ENCODE peak calls at places on chromosomes 3 and 15, in four cellular contexts. One of them, this sample, is unnamed.

GRCh38 chr15:38536201-38536676 is 28.4 kb downstream of the RASGRP1 start:
- DNase-seq in SK-N-SH: no peak
- DNase-seq in GM12878: no peak
- DNase-seq in HepG2: no peak
- DNase-seq in this sample: no peak

GRCh38 chr15:90400759-90401314 is 12.8 kb downstream of the IQGAP1 start:
- DNase-seq in SK-N-SH: peak
- DNase-seq in GM12878: peak
- DNase-seq in HepG2: peak
- DNase-seq in this sample: peak

GRCh38 chr3:196320110-196320509 is 2.1 kb upstream of the DYNLT2B start:
- DNase-seq in SK-N-SH: no peak
- DNase-seq in GM12878: no peak
- DNase-seq in HepG2: no peak
- DNase-seq in this sample: no peak

GRCh38 chr3:158713094-158713499 is 19.2 kb downstream of the RARRES1 start:
- DNase-seq in SK-N-SH: no peak
- DNase-seq in GM12878: no peak
- DNase-seq in HepG2: no peak
- DNase-seq in this sample: no peak

GRCh38 chr15:76480267-76480666 is 143.7 kb downstream of the ISL2 start:
- DNase-seq in SK-N-SH: no peak
- DNase-seq in GM12878: no peak
- DNase-seq in HepG2: no peak
- DNase-seq in this sample: no peak

GRCh38 chr3:191484461-191484860 is 23.5 kb downstream of the PYDC2 start:
- DNase-seq in SK-N-SH: no peak
- DNase-seq in GM12878: no peak
- DNase-seq in HepG2: no peak
- DNase-seq in this sample: no peak

GRCh38 chr15:60840703-60841411 is 361.9 kb upstream of the ICE2 start:
- DNase-seq in SK-N-SH: no peak
- DNase-seq in GM12878: no peak
- DNase-seq in HepG2: no peak
- DNase-seq in this sample: no peak

GRCh38 chr3:112470791-112471190 is 28.5 kb downstream of the BTLA start:
- DNase-seq in SK-N-SH: no peak
- DNase-seq in GM12878: no peak
- DNase-seq in HepG2: no peak
- DNase-seq in this sample: no peak

GRCh38 chr15:43133429-43134156 is at the start of gene TMEM62:
- DNase-seq in SK-N-SH: peak
- DNase-seq in GM12878: peak
- DNase-seq in HepG2: peak
- DNase-seq in this sample: peak

GRCh38 chr3:152296382-152296781 is 27.7 kb downstream of the MBNL1 start:
- DNase-seq in SK-N-SH: no peak
- DNase-seq in GM12878: no peak
- DNase-seq in HepG2: no peak
- DNase-seq in this sample: no peak

GRCh38 chr3:52524752-52525661 is 8.7 kb downstream of the NT5DC2 start:
- DNase-seq in SK-N-SH: peak
- DNase-seq in GM12878: no peak
- DNase-seq in HepG2: no peak
- DNase-seq in this sample: no peak

GRCh38 chr3:98770261-98771039 is 7.3 kb downstream of the ST3GAL6 start:
- DNase-seq in SK-N-SH: no peak
- DNase-seq in GM12878: peak
- DNase-seq in HepG2: no peak
- DNase-seq in this sample: no peak

GRCh38 chr3:73624363-73625123 is at the start of gene PDZRN3:
- DNase-seq in SK-N-SH: peak
- DNase-seq in GM12878: no peak
- DNase-seq in HepG2: no peak
- DNase-seq in this sample: no peak

GRCh38 chr3:144403040-144403457 is 431.4 kb downstream of the DIPK2A start:
- DNase-seq in SK-N-SH: no peak
- DNase-seq in GM12878: no peak
- DNase-seq in HepG2: no peak
- DNase-seq in this sample: no peak

GRCh38 chr3:136955813-136956212 is 2.0 kb upstream of the IL20RB start:
- DNase-seq in SK-N-SH: no peak
- DNase-seq in GM12878: no peak
- DNase-seq in HepG2: peak
- DNase-seq in this sample: no peak

GRCh38 chr15:20355256-20355868 is 186.2 kb downstream of the GOLGA6L6 start:
- DNase-seq in SK-N-SH: no peak
- DNase-seq in GM12878: no peak
- DNase-seq in HepG2: no peak
- DNase-seq in this sample: no peak

GRCh38 chr3:77513541-77513940 is 473.6 kb downstream of the ROBO2 start:
- DNase-seq in SK-N-SH: peak
- DNase-seq in GM12878: no peak
- DNase-seq in HepG2: no peak
- DNase-seq in this sample: no peak

DNA sequence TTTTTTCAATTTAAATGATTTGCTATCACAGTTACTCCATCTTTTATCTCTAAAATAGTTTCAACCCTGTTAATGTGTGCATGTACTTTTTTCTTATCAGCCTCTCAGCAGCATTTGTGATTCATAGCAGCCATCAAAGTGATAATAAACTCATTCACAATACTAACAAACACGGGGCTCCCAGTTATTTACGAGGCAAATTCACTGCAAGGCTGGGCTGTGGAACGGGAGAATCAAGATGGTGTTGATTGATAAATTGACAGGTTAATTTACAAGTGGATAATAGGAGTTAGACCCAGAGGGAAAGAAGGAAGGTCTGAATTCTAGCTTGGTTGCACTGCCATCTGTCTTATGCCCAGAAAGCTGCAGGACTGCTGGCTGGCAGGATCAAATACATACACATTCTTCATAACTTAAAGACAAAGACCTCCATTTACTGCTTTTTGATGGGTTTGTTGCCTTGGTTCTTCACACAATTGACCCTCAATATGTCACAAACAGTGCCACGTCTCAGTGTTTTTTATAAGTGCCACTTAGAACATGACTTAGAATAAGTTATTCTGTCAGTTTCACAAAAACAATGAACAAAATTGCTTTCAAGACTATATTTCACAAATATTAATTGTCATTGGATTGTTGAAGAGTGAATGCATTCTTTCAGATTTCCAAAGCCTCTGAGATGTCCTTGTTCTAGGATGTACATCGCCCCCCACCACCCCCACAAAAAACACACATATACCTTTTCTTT is 562.8 kb downstream of the NR2F2 start:
- DNase-seq in SK-N-SH: no peak
- DNase-seq in GM12878: no peak
- DNase-seq in HepG2: no peak
- DNase-seq in this sample: no peak
- TF ChIP-seq NFIC in SK-N-SH: no peak
- TF ChIP-seq NFIC in GM12878: no peak
- TF ChIP-seq NFIC in HepG2: no peak
- TF ChIP-seq NFIC in this sample: no peak

DNA sequence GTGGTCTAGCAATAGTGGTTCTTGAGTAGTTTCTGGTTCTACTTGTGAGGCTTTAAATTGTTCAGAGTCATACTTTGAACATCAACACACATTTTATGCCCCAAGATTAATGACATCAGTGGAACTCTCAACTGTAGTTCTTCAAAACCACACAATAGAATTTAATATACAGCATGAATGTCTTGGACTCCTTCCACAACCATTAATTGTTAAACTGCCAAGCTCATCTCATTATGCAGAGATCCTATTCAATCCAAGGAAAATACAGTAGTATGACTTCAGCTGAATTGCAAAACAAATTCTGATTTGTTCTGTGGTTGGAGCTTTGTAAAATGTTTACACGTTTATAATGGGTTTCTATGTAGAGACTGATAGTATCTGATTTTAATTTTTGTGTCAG is 199.2 kb upstream of the SLC2A2 start:
- DNase-seq in SK-N-SH: no peak
- DNase-seq in GM12878: no peak
- DNase-seq in HepG2: no peak
- DNase-seq in this sample: no peak
- TF ChIP-seq NFIC in SK-N-SH: no peak
- TF ChIP-seq NFIC in GM12878: no peak
- TF ChIP-seq NFIC in HepG2: no peak
- TF ChIP-seq NFIC in this sample: no peak

GRCh38 chr3:22118542-22118941 is 367.5 kb upstream of the ZNF385D start:
- DNase-seq in SK-N-SH: no peak
- DNase-seq in GM12878: no peak
- DNase-seq in HepG2: no peak
- DNase-seq in this sample: no peak

GRCh38 chr3:22115581-22115980 is 364.6 kb upstream of the ZNF385D start:
- DNase-seq in SK-N-SH: no peak
- DNase-seq in GM12878: no peak
- DNase-seq in HepG2: no peak
- DNase-seq in this sample: no peak

GRCh38 chr3:22117091-22117490 is 366.1 kb upstream of the ZNF385D start:
- DNase-seq in SK-N-SH: no peak
- DNase-seq in GM12878: no peak
- DNase-seq in HepG2: no peak
- DNase-seq in this sample: no peak

GRCh38 chr3:22121068-22121706 is 370.2 kb upstream of the ZNF385D start:
- DNase-seq in SK-N-SH: no peak
- DNase-seq in GM12878: no peak
- DNase-seq in HepG2: peak
- DNase-seq in this sample: no peak

GRCh38 chr3:22117751-22118346 is 366.8 kb upstream of the ZNF385D start:
- DNase-seq in SK-N-SH: peak
- DNase-seq in GM12878: no peak
- DNase-seq in HepG2: peak
- DNase-seq in this sample: peak
- TF ChIP-seq NFIC in SK-N-SH: no peak
- TF ChIP-seq NFIC in GM12878: no peak
- TF ChIP-seq NFIC in HepG2: no peak
- TF ChIP-seq NFIC in this sample: no peak

DNA sequence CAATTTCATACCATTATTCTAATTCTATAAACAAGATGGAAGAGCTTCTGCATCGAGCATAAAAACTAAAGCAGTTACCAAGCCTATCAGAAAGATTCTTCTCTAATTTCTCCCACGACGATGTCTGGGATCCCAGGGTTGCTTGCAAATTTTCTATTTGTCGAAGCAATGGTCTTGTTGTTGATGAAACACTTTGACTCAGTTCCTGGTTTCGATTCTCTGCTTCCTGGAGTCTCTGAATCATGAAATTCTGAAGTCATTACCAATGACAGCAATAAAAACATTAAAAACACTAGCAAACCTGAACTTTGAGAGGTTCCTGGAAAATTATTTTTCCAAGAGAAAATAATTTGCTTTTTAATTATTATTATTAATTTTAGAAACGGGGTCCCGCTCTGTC is 18.7 kb downstream of the TMF1 start:
- DNase-seq in SK-N-SH: no peak
- DNase-seq in GM12878: no peak
- DNase-seq in HepG2: no peak
- DNase-seq in this sample: no peak
- TF ChIP-seq NFIC in SK-N-SH: no peak
- TF ChIP-seq NFIC in GM12878: no peak
- TF ChIP-seq NFIC in HepG2: no peak
- TF ChIP-seq NFIC in this sample: no peak

GRCh38 chr3:40022267-40022827 is 212.9 kb downstream of the MYRIP start:
- DNase-seq in SK-N-SH: no peak
- DNase-seq in GM12878: no peak
- DNase-seq in HepG2: no peak
- DNase-seq in this sample: no peak

GRCh38 chr3:40020689-40021088 is 211.3 kb downstream of the MYRIP start:
- DNase-seq in SK-N-SH: no peak
- DNase-seq in GM12878: no peak
- DNase-seq in HepG2: no peak
- DNase-seq in this sample: no peak

GRCh38 chr3:40021338-40021737 is 211.9 kb downstream of the MYRIP start:
- DNase-seq in SK-N-SH: no peak
- DNase-seq in GM12878: no peak
- DNase-seq in HepG2: no peak
- DNase-seq in this sample: no peak

GRCh38 chr3:40018369-40018768 is 209.0 kb downstream of the MYRIP start:
- DNase-seq in SK-N-SH: no peak
- DNase-seq in GM12878: no peak
- DNase-seq in HepG2: no peak
- DNase-seq in this sample: no peak

DNA sequence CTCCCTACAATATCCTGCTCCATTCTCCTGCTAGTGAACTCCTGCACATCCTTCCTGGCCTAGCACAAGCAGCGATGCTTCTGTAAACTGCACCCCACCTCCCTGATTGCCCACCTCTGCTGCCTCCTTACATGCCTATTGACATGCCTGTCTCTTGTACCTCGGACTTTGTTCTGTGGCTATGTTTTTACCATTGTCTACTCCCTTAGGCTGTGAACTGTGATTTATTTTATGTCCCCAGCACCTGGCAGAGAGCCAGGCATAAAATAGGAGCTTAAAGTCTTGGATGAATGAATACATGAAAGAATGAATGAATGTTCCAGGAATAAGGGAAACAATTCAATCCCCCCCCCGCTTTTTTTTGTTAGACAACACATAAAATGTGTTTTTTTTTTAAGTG is 210.0 kb downstream of the MYRIP start:
- DNase-seq in SK-N-SH: no peak
- DNase-seq in GM12878: no peak
- DNase-seq in HepG2: no peak
- DNase-seq in this sample: no peak
- TF ChIP-seq NFIC in SK-N-SH: no peak
- TF ChIP-seq NFIC in GM12878: no peak
- TF ChIP-seq NFIC in HepG2: no peak
- TF ChIP-seq NFIC in this sample: peak

DNA sequence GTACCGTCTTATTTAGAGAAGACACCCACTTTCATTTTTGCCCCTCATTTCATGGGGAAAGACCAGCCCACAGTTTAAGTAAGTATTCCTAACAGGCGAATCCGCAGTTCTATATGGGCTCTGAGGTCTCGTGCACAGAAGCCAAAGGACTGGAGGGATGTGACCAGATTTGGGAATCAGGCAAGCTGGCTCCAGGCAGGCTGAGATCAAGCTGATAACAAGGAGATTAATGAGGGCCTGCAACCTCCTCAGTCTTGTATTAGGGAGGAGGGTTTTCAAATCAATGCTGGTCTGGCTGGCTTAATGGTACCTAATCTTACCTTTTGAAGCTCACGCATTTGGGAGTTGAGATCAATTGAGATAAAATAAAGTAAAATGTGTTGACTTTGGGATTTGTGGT is 15.3 kb downstream of the ST8SIA2 start:
- DNase-seq in SK-N-SH: peak
- DNase-seq in GM12878: no peak
- DNase-seq in HepG2: no peak
- DNase-seq in this sample: no peak
- TF ChIP-seq NFIC in SK-N-SH: no peak
- TF ChIP-seq NFIC in GM12878: no peak
- TF ChIP-seq NFIC in HepG2: no peak
- TF ChIP-seq NFIC in this sample: no peak

GRCh38 chr15:71251548-71252035 is 136.3 kb downstream of the THSD4 start:
- DNase-seq in SK-N-SH: peak
- DNase-seq in GM12878: no peak
- DNase-seq in HepG2: no peak
- DNase-seq in this sample: no peak
- TF ChIP-seq NFIC in SK-N-SH: peak
- TF ChIP-seq NFIC in GM12878: no peak
- TF ChIP-seq NFIC in HepG2: no peak
- TF ChIP-seq NFIC in this sample: no peak

GRCh38 chr15:25866874-25867273 is 3.7 kb upstream of the ATP10A start:
- DNase-seq in SK-N-SH: no peak
- DNase-seq in GM12878: no peak
- DNase-seq in HepG2: no peak
- DNase-seq in this sample: no peak
- TF ChIP-seq NFIC in SK-N-SH: no peak
- TF ChIP-seq NFIC in GM12878: no peak
- TF ChIP-seq NFIC in HepG2: no peak
- TF ChIP-seq NFIC in this sample: no peak

This sample was measured in K562.